ENCODE peak calls at places on chromosome 9, in eight cellular contexts. V, Y, H, B, G, J, F and C are unnamed samples.

GRCh38 chr9:129319076-129319937 is 141.2 kb upstream of the IER5L start:
- DNase-seq in V (peak), Y (no peak), H (no peak), B (no peak), G (no peak), J (no peak), F (no peak), C (no peak)

GRCh38 chr9:135551031-135551430 is 5.1 kb downstream of the OBP2A start:
- DNase-seq in V (no peak), Y (no peak), H (no peak), B (no peak), G (no peak), J (no peak), F (no peak), C (no peak)

GRCh38 chr9:16611969-16612368 is 258.5 kb downstream of the BNC2 start:
- DNase-seq in V (no peak), Y (no peak), H (peak), B (no peak), G (no peak), J (no peak), F (peak), C (no peak)

GRCh38 chr9:79046401-79046800 is 525.4 kb upstream of the TLE4 start:
- DNase-seq in V (no peak), Y (no peak), H (peak), B (no peak), G (peak), J (no peak), F (peak), C (no peak)

GRCh38 chr9:134570726-134571325 is 70.8 kb upstream of the COL5A1 start:
- DNase-seq in V (no peak), Y (no peak), H (no peak), B (no peak), G (no peak), J (peak), F (no peak), C (no peak)

GRCh38 chr9:14645648-14646047 is 47.6 kb downstream of the ZDHHC21 start:
- DNase-seq in V (no peak), Y (no peak), H (peak), B (no peak), G (peak), J (no peak), F (no peak), C (no peak)

GRCh38 chr9:91577540-91577939 is 153.9 kb upstream of the NFIL3 start:
- DNase-seq in V (no peak), Y (no peak), H (peak), B (no peak), G (no peak), J (no peak), F (no peak), C (no peak)

GRCh38 chr9:108515856-108516255 is 339.9 kb downstream of the ACTL7B start:
- DNase-seq in V (no peak), Y (no peak), H (no peak), B (no peak), G (no peak), J (no peak), F (no peak), C (no peak)

GRCh38 chr9:105507096-105507495 is 50.8 kb upstream of the FKTN start:
- DNase-seq in V (no peak), Y (peak), H (no peak), B (no peak), G (no peak), J (no peak), F (no peak), C (no peak)

GRCh38 chr9:132169672-132170392 is 8.0 kb downstream of the NTNG2 start:
- DNase-seq in V (peak), Y (peak), H (peak), B (peak), G (peak), J (no peak), F (no peak), C (no peak)

GRCh38 chr9:27395484-27395921 is 98.6 kb upstream of the EQTN start:
- DNase-seq in V (no peak), Y (no peak), H (no peak), B (no peak), G (peak), J (no peak), F (no peak), C (no peak)

GRCh38 chr9:76624381-76625048 is 139.7 kb upstream of the PCA3 start:
- DNase-seq in V (no peak), Y (no peak), H (no peak), B (no peak), G (no peak), J (no peak), F (no peak), C (no peak)

GRCh38 chr9:16103613-16104012 is 550.8 kb downstream of the CCDC171 start:
- DNase-seq in V (peak), Y (no peak), H (peak), B (no peak), G (no peak), J (no peak), F (no peak), C (no peak)

GRCh38 chr9:114299286-114300152 is 23.4 kb upstream of the ORM1 start:
- DNase-seq in V (no peak), Y (no peak), H (no peak), B (no peak), G (no peak), J (no peak), F (no peak), C (no peak)

GRCh38 chr9:33233659-33234335 is 6.2 kb upstream of the SPINK4 start:
- DNase-seq in V (no peak), Y (no peak), H (peak), B (peak), G (peak), J (peak), F (peak), C (peak)

GRCh38 chr9:27457445-27457844 is 66.6 kb upstream of the IFNK start:
- DNase-seq in V (no peak), Y (no peak), H (no peak), B (no peak), G (no peak), J (no peak), F (no peak), C (no peak)

GRCh38 chr9:121650220-121651013 is 1.0 kb upstream of the DAB2IP start:
- DNase-seq in V (peak), Y (peak), H (peak), B (no peak), G (peak), J (no peak), F (no peak), C (no peak)

GRCh38 chr9:38160613-38161215 is 91.7 kb upstream of the SHB start:
- DNase-seq in V (peak), Y (peak), H (peak), B (peak), G (peak), J (peak), F (peak), C (no peak)

GRCh38 chr9:12640866-12641636 is 52.1 kb upstream of the TYRP1 start:
- DNase-seq in V (no peak), Y (no peak), H (no peak), B (no peak), G (no peak), J (no peak), F (no peak), C (no peak)

GRCh38 chr9:92496401-92496800 is 14.1 kb upstream of the ASPN start:
- DNase-seq in V (no peak), Y (no peak), H (peak), B (no peak), G (no peak), J (no peak), F (no peak), C (no peak)

GRCh38 chr9:98977246-98977681 is 33.6 kb downstream of the COL15A1 start:
- DNase-seq in V (no peak), Y (no peak), H (no peak), B (no peak), G (no peak), J (no peak), F (no peak), C (no peak)

GRCh38 chr9:93059097-93059959 is 827 bp downstream of the SUSD3 start:
- DNase-seq in V (no peak), Y (no peak), H (no peak), B (no peak), G (no peak), J (no peak), F (no peak), C (no peak)

GRCh38 chr9:130662927-130663257 is 1.5 kb upstream of the PRDM12 start:
- DNase-seq in V (no peak), Y (no peak), H (no peak), B (no peak), G (no peak), J (no peak), F (no peak), C (no peak)

GRCh38 chr9:34709196-34709978 is 549 bp downstream of the CCL21 start:
- DNase-seq in V (no peak), Y (no peak), H (no peak), B (no peak), G (no peak), J (no peak), F (no peak), C (no peak)

GRCh38 chr9:35186524-35186923 is 24.7 kb downstream of the UNC13B start:
- DNase-seq in V (no peak), Y (no peak), H (no peak), B (no peak), G (no peak), J (no peak), F (no peak), C (no peak)

GRCh38 chr9:136213733-136214132 is 8.8 kb upstream of the LHX3 start:
- DNase-seq in V (no peak), Y (no peak), H (no peak), B (no peak), G (no peak), J (no peak), F (no peak), C (no peak)

GRCh38 chr9:18721267-18722079 is 247.5 kb downstream of the ADAMTSL1 start:
- DNase-seq in V (no peak), Y (no peak), H (no peak), B (no peak), G (no peak), J (no peak), F (no peak), C (no peak)

GRCh38 chr9:35714579-35715252 is 17.3 kb downstream of the TLN1 start:
- DNase-seq in V (no peak), Y (no peak), H (no peak), B (no peak), G (no peak), J (no peak), F (no peak), C (no peak)

GRCh38 chr9:89407070-89407469 is 88.8 kb downstream of the SECISBP2 start:
- DNase-seq in V (no peak), Y (no peak), H (peak), B (no peak), G (no peak), J (no peak), F (no peak), C (no peak)

GRCh38 chr9:135105211-135105745 is 17.8 kb downstream of the OLFM1 start:
- DNase-seq in V (peak), Y (no peak), H (no peak), B (no peak), G (no peak), J (no peak), F (no peak), C (no peak)

GRCh38 chr9:136840877-136841645 is 1.2 kb upstream of the AJM1 start:
- DNase-seq in V (peak), Y (peak), H (peak), B (no peak), G (peak), J (peak), F (peak), C (peak)

GRCh38 chr9:93577940-93578682 is 1.7 kb downstream of the PHF2 start:
- DNase-seq in V (no peak), Y (no peak), H (no peak), B (no peak), G (no peak), J (no peak), F (no peak), C (no peak)

GRCh38 chr9:107389617-107390071 is 99.9 kb downstream of the KLF4 start:
- DNase-seq in V (no peak), Y (peak), H (peak), B (no peak), G (peak), J (peak), F (peak), C (peak)

GRCh38 chr9:70406446-70406862 is 8.0 kb downstream of the KLF9 start:
- DNase-seq in V (no peak), Y (no peak), H (peak), B (no peak), G (no peak), J (no peak), F (peak), C (no peak)

DNA sequence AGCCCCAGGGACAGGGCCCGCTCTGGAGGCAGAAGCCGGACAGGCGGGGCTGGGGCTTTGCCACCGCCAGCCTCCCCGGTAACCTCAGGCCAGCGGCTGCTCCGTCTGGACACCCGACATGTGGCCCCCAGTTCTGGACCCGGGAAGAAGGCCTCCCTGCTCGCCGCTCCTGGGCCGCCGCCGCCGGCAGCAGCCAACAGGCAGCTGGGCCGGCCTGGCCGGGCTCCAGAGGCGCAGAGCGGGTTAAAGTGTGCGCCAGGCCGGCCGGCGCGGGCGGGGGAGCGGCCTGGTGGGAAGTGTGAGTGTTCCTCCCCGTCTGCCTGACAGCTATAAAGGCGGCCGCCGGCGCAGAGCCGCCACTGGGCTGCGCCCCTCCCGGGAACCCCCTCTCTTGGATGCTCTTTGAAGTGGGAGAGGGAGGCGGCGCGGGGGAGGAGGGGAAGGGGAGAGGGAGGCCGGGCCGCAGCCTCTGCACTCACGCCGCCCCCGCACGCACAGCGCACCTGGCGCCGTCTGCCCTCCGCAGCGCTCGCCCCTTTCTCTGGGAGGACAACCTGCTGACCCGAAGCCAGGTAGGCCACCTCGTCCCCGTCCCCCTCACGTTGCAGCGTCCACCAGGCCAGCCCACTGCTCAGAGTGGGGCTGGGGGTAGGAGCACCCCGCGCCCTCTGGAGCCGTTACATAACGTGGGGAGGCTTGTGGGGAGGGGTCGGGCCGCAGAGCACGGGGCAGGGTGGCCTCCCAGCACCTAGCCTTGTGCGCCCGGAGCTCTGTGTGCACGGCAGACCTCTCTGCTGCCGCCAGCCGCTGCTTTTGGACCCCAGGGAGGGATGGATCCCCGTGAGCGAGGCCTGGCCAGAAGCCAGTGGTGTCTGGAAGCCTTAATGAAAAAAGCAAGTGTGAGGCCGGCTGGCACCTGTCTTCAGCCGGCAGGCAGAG is at the start of gene ADAMTSL2:
- DNase-seq in V (no peak), Y (peak), H (peak), B (no peak), G (no peak), J (no peak), F (peak), C (no peak)
- H3K4me3 ChIP-seq in V (no peak), Y (peak), H (no peak), B (no peak), G (no peak), J (peak), F (no peak), C (no peak)

GRCh38 chr9:116647515-116647809 is 39.6 kb upstream of the TRIM32 start:
- DNase-seq in V (no peak), Y (no peak), H (no peak), B (no peak), G (no peak), J (peak), F (no peak), C (no peak)
- TF ChIP-seq CTCF in V (no peak), Y (no peak), H (peak), B (no peak), G (no peak), J (no peak), F (no peak), C (no peak)

GRCh38 chr9:83296123-83296522 is 233.2 kb upstream of the RASEF start:
- DNase-seq in V (no peak), Y (no peak), H (no peak), B (no peak), G (no peak), J (no peak), F (no peak), C (no peak)

GRCh38 chr9:83294816-83295215 is 231.9 kb upstream of the RASEF start:
- DNase-seq in V (no peak), Y (no peak), H (no peak), B (no peak), G (no peak), J (no peak), F (no peak), C (no peak)

GRCh38 chr9:83299094-83299493 is 236.2 kb upstream of the RASEF start:
- DNase-seq in V (no peak), Y (no peak), H (no peak), B (no peak), G (peak), J (no peak), F (no peak), C (no peak)

GRCh38 chr9:83304686-83305085 is 233.5 kb downstream of the FRMD3 start:
- DNase-seq in V (no peak), Y (no peak), H (peak), B (no peak), G (no peak), J (peak), F (peak), C (no peak)

GRCh38 chr9:83299556-83299955 is 236.6 kb upstream of the RASEF start:
- DNase-seq in V (no peak), Y (no peak), H (peak), B (no peak), G (peak), J (peak), F (peak), C (no peak)
- H3K4me3 ChIP-seq in V (no peak), Y (no peak), H (no peak), B (no peak), G (no peak), J (no peak), F (no peak), C (no peak)

GRCh38 chr9:2158111-2158610 is 143.0 kb downstream of the SMARCA2 start:
- DNase-seq in V (no peak), Y (no peak), H (peak), B (no peak), G (peak), J (peak), F (peak), C (peak)
- TF ChIP-seq CTCF in V (no peak), Y (no peak), H (no peak), B (no peak), G (no peak), J (peak), F (no peak), C (no peak)